ENCODE peak calls at places on chromosomes 7 and 10, in five cellular contexts. One of them, this sample, is unnamed.

GRCh38 chr7:25262586-25262985 is 34.3 kb upstream of the NPVF start:
- DNase-seq in tibial artery: no peak
- DNase-seq in upper lobe of right lung: no peak
- DNase-seq in foreskin fibroblast: no peak
- DNase-seq in PC-9: peak; percentile 60
- DNase-seq in this sample: peak; percentile 2

GRCh38 chr7:44617225-44617885 is 10.9 kb downstream of the OGDH start:
- DNase-seq in tibial artery: no peak
- DNase-seq in foreskin fibroblast: peak; percentile 72
- DNase-seq in PC-9: peak; percentile 50
- DNase-seq in upper lobe of right lung: no peak
- DNase-seq in this sample: no peak

GRCh38 chr7:17311952-17312351 is 13.5 kb downstream of the AHR start:
- DNase-seq in foreskin fibroblast: peak; percentile 43
- DNase-seq in upper lobe of right lung: no peak
- DNase-seq in tibial artery: no peak
- DNase-seq in PC-9: no peak
- DNase-seq in this sample: no peak

GRCh38 chr10:43403911-43404674 is 4.9 kb downstream of the HNRNPF start:
- DNase-seq in foreskin fibroblast: peak; percentile 29
- DNase-seq in PC-9: peak; percentile 56
- DNase-seq in tibial artery: no peak
- DNase-seq in upper lobe of right lung: no peak
- DNase-seq in this sample: no peak

GRCh38 chr10:21396889-21397288 is 128.6 kb downstream of the SKIDA1 start:
- DNase-seq in foreskin fibroblast: no peak
- DNase-seq in upper lobe of right lung: no peak
- DNase-seq in PC-9: no peak
- DNase-seq in tibial artery: no peak
- DNase-seq in this sample: no peak

GRCh38 chr10:96794786-96795733 is 37.0 kb upstream of the LCOR start:
- DNase-seq in tibial artery: no peak
- DNase-seq in upper lobe of right lung: no peak
- DNase-seq in PC-9: no peak
- DNase-seq in foreskin fibroblast: peak; percentile 14
- DNase-seq in this sample: no peak

GRCh38 chr7:5682889-5683670 is 98.4 kb downstream of the RNF216 start:
- DNase-seq in tibial artery: no peak
- DNase-seq in foreskin fibroblast: no peak
- DNase-seq in PC-9: no peak
- DNase-seq in upper lobe of right lung: no peak
- DNase-seq in this sample: no peak

GRCh38 chr7:24764972-24765744 is 7.9 kb upstream of the GSDME start:
- DNase-seq in PC-9: no peak
- DNase-seq in tibial artery: no peak
- DNase-seq in upper lobe of right lung: no peak
- DNase-seq in foreskin fibroblast: peak; percentile 69
- DNase-seq in this sample: no peak

GRCh38 chr10:60732240-60733188 is 45.8 kb upstream of the CDK1 start:
- DNase-seq in upper lobe of right lung: no peak
- DNase-seq in tibial artery: no peak
- DNase-seq in foreskin fibroblast: peak; percentile 9
- DNase-seq in PC-9: peak; percentile 59
- DNase-seq in this sample: no peak

GRCh38 chr7:19747740-19748339 is 25.6 kb downstream of the TMEM196 start:
- DNase-seq in upper lobe of right lung: no peak
- DNase-seq in PC-9: peak; percentile 60
- DNase-seq in tibial artery: no peak
- DNase-seq in foreskin fibroblast: peak; percentile 58
- DNase-seq in this sample: no peak

GRCh38 chr10:34145751-34146150 is 669.3 kb downstream of the PARD3 start:
- DNase-seq in upper lobe of right lung: no peak
- DNase-seq in foreskin fibroblast: peak; percentile 63
- DNase-seq in tibial artery: no peak
- DNase-seq in PC-9: no peak
- DNase-seq in this sample: no peak

GRCh38 chr10:84140036-84140379 is 699 bp downstream of the GHITM start:
- DNase-seq in PC-9: no peak
- DNase-seq in upper lobe of right lung: no peak
- DNase-seq in tibial artery: no peak
- DNase-seq in foreskin fibroblast: peak; percentile 58
- DNase-seq in this sample: no peak

GRCh38 chr10:93992400-93993030 is 1.2 kb upstream of the PLCE1 start:
- DNase-seq in upper lobe of right lung: no peak
- DNase-seq in foreskin fibroblast: peak; percentile 15
- DNase-seq in PC-9: no peak
- DNase-seq in tibial artery: no peak
- DNase-seq in this sample: no peak

GRCh38 chr7:66967029-66967428 is 28.4 kb downstream of the SBDS start:
- DNase-seq in PC-9: no peak
- DNase-seq in tibial artery: no peak
- DNase-seq in foreskin fibroblast: no peak
- DNase-seq in upper lobe of right lung: peak; percentile 46
- DNase-seq in this sample: no peak

GRCh38 chr10:58715056-58715455 is 202.4 kb downstream of the BICC1 start:
- DNase-seq in foreskin fibroblast: no peak
- DNase-seq in tibial artery: no peak
- DNase-seq in upper lobe of right lung: no peak
- DNase-seq in PC-9: no peak
- DNase-seq in this sample: no peak

GRCh38 chr7:4730276-4730675 is 45.1 kb upstream of the AP5Z1 start:
- DNase-seq in foreskin fibroblast: no peak
- DNase-seq in tibial artery: no peak
- DNase-seq in upper lobe of right lung: no peak
- DNase-seq in PC-9: no peak
- DNase-seq in this sample: no peak

GRCh38 chr7:28662236-28662635 is 249.9 kb downstream of the CREB5 start:
- DNase-seq in PC-9: no peak
- DNase-seq in upper lobe of right lung: no peak
- DNase-seq in foreskin fibroblast: no peak
- DNase-seq in tibial artery: no peak
- DNase-seq in this sample: no peak

GRCh38 chr7:112452102-112452888 is 2.0 kb downstream of the IFRD1 start:
- DNase-seq in foreskin fibroblast: peak; percentile 65
- DNase-seq in upper lobe of right lung: no peak
- DNase-seq in tibial artery: peak; percentile 92
- DNase-seq in PC-9: peak; percentile 39
- DNase-seq in this sample: no peak

GRCh38 chr10:659710-660141 is 29.7 kb downstream of the DIP2C start:
- DNase-seq in tibial artery: peak; percentile 59
- DNase-seq in upper lobe of right lung: no peak
- DNase-seq in PC-9: no peak
- DNase-seq in foreskin fibroblast: peak; percentile 33
- DNase-seq in this sample: peak; percentile 10

DNA sequence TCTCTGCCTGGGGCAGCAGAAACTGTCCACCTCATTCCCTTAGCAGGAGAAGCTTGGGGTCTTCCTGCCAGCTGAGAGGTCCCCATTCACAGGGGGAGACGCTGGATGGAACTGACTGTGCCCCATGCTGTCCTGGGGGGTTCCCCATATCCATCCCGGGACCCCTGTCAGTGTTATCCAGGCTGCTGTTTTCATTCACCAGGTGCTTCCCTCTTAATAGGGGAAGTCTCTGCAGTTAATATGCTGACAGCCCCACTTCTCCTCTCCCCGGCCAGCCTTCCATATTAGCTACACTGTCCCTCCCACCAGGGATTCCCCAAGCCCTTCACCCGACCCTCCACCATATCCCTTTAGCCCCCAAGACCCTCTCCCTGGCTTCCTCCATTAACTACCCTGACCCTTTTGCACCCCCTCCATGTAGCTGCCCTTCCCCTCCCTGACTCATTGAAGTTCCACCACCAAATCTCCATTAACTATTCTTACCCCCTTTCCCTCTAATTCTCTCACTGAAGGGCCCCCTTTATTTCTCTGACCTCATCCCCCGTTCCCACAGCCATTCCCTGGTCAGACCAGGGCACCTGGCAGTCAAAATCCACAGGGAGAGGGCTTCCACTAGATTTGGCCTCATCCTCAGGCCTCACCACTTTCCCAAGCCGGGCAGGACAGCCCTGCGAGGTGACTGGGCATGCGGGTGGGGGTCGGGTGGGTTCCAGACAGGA is 92.0 kb upstream of the PAX2 start:
- DNase-seq in tibial artery: no peak
- DNase-seq in PC-9: no peak
- DNase-seq in upper lobe of right lung: no peak
- DNase-seq in foreskin fibroblast: no peak
- DNase-seq in this sample: no peak
- H3K4me3 ChIP-seq in tibial artery: no peak overlapping the region
- H3K4me3 ChIP-seq in PC-9: no peak overlapping the region
- H3K4me3 ChIP-seq in upper lobe of right lung: no peak overlapping the region
- H3K4me3 ChIP-seq in foreskin fibroblast: no peak overlapping the region
- H3K4me3 ChIP-seq in this sample: no peak overlapping the region

DNA sequence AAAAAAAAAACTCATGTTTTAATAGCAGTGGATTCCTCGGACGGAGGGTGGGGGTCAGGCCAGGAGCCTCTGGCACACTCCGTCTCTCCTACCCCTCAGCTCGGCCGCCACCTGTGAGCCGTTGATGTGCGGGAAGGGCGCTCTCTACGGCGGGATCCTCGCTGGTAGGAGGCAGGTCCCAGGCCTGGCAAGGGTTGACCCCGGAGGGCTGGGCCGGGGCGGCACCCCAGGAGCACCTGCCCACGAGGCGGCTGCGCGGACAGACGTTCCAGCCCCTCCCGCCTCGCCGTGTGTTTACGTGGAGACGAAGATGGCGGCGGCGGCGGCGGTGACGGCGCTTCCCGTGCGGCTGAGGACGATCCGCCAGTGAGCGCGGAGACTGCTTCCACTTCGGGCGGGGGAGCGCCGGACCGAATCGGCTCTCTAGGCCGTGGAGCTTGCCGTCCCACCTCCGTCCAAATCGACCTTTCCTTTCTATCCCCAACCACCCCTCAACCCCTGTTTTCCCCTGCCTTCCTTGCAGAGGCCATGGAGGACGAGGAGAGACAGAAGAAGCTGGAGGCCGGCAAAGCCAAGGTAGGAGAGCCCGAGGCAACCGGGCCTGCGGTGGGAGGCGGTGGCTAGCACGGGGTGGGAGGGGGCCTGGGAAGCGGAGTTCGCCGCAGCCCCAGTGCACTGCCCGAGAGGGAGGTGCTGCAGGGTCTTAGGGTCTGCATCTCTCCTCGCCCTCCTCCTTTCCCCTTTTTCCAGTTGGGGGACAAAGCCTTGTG is at the start of gene AKAP9:
- DNase-seq in foreskin fibroblast: peak; percentile 92
- DNase-seq in upper lobe of right lung: peak; percentile 96
- DNase-seq in PC-9: peak; percentile 81
- DNase-seq in tibial artery: peak; percentile 92
- DNase-seq in this sample: no peak
- TF ChIP-seq CTCF in foreskin fibroblast: no peak
- TF ChIP-seq CTCF in upper lobe of right lung: no peak
- TF ChIP-seq CTCF in PC-9: no peak
- TF ChIP-seq CTCF in tibial artery: no peak
- TF ChIP-seq CTCF in this sample: no peak

DNA sequence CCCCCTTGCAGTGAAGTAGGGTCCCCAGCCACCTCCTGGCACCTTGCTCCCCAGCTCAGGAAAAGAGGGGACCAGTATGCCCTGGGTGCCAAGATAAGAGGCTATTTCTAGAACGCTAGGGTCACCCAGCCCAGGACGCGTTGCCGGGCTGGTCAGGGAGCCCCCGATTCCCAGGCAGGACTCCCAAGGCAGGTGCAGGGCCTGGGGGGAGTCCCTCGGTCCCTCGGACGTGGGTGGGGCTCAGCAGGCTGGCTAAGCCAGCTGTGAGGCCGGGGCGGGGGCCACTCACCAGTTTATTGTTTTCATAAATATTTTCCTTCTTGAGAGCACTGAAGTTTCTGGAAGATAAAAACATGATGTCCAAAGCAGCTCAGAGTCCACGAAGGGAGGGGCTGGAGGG is 9.3 kb downstream of the MICALL2 start:
- DNase-seq in upper lobe of right lung: no peak
- DNase-seq in tibial artery: no peak
- DNase-seq in PC-9: no peak
- DNase-seq in foreskin fibroblast: no peak
- DNase-seq in this sample: no peak
- H3K4me3 ChIP-seq in upper lobe of right lung: no peak overlapping the region
- H3K4me3 ChIP-seq in tibial artery: no peak overlapping the region
- H3K4me3 ChIP-seq in PC-9: no peak overlapping the region
- H3K4me3 ChIP-seq in foreskin fibroblast: no peak overlapping the region
- H3K4me3 ChIP-seq in this sample: no peak overlapping the region

DNA sequence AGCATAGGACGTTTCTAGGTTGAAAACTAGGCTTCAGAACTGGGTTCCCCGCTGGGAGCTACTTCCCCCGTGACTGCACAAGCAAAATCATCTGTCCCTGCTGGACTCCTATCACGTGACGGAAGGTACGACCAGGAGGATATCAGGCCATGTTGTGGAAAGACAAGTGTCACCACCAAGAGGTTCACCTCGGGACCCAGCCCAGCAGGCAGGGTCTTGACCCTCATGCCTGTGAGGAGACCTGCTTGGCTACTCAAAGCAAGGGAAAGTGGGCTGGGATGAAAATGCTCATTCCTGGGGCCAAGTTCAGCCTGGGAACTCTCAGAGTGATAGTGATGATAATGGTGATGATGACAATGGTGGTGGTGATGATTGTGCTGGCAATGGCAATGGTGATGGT is 32.3 kb upstream of the DPYSL4 start:
- DNase-seq in foreskin fibroblast: no peak
- DNase-seq in PC-9: no peak
- DNase-seq in upper lobe of right lung: no peak
- DNase-seq in tibial artery: no peak
- DNase-seq in this sample: no peak
- TF ChIP-seq CTCF in foreskin fibroblast: no peak
- TF ChIP-seq CTCF in PC-9: no peak
- TF ChIP-seq CTCF in upper lobe of right lung: no peak
- TF ChIP-seq CTCF in tibial artery: no peak
- TF ChIP-seq CTCF in this sample: no peak

GRCh38 chr10:113027574-113028392 is 77.7 kb downstream of the TCF7L2 start:
- DNase-seq in foreskin fibroblast: no peak
- DNase-seq in upper lobe of right lung: no peak
- DNase-seq in PC-9: no peak
- DNase-seq in tibial artery: no peak
- DNase-seq in this sample: no peak
- H3K4me3 ChIP-seq in foreskin fibroblast: peak overlapping the region; percentile 3
- H3K4me3 ChIP-seq in upper lobe of right lung: no peak overlapping the region
- H3K4me3 ChIP-seq in PC-9: no peak overlapping the region
- H3K4me3 ChIP-seq in tibial artery: peak overlapping the region; percentile 4
- H3K4me3 ChIP-seq in this sample: no peak overlapping the region

DNA sequence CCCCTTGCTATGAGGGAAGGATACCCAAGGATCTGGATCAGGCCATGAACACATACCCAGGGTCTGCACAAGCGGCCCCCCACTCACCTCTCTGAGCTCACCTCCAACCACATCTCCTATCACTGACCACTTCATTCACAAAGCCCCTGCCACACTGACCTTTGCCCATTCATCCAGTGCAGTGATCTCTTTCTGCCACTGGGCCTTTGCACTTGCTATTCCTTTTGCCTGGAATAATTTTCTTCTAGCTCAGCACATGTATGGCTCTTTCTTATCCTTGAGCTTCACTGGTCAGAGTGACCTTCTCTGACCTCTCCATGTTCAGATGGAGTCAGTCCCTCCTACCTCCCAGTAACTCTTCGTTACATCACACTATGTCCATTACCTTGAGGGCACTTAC is 48.3 kb downstream of the ADRA2A start:
- DNase-seq in PC-9: no peak
- DNase-seq in upper lobe of right lung: no peak
- DNase-seq in foreskin fibroblast: no peak
- DNase-seq in tibial artery: no peak
- DNase-seq in this sample: no peak
- TF ChIP-seq CTCF in PC-9: no peak
- TF ChIP-seq CTCF in upper lobe of right lung: no peak
- TF ChIP-seq CTCF in foreskin fibroblast: no peak
- TF ChIP-seq CTCF in tibial artery: no peak
- TF ChIP-seq CTCF in this sample: no peak

This sample was measured in HFF-Myc.